ENCODE peak calls at places on chromosomes 3 and 15, in eight cellular contexts. F, D, R, M, B, X, O and G are unnamed samples.

GRCh38 chr3:107206141-107206540 is 171.1 kb upstream of the CCDC54 start:
- DNase-seq in F (peak; percentile 27), D (no peak), R (peak; percentile 67), M (no peak), B (no peak), X (no peak), O (peak; percentile 85), G (no peak)

GRCh38 chr3:142272200-142272891 is 47.0 kb upstream of the GK5 start:
- DNase-seq in F (no peak), D (no peak), R (peak; percentile 79), M (no peak), B (no peak), X (no peak), O (peak; percentile 77), G (no peak)

GRCh38 chr3:24963762-24964625 is 464.1 kb upstream of the RARB start:
- DNase-seq in F (peak; percentile 10), D (no peak), R (peak; percentile 33), M (no peak), B (no peak), X (no peak), O (peak; percentile 62), G (peak; percentile 34)

GRCh38 chr3:127544151-127544805 is 46.3 kb downstream of the TPRA1 start:
- DNase-seq in F (peak; percentile 91), D (peak; percentile 41), R (peak; percentile 70), M (peak; percentile 74), B (peak; percentile 93), X (peak; percentile 90), O (peak; percentile 75), G (peak; percentile 89)

GRCh38 chr3:52176188-52176752 is 21.7 kb upstream of the ALAS1 start:
- DNase-seq in F (peak; percentile 39), D (no peak), R (no peak), M (no peak), B (no peak), X (no peak), O (no peak), G (peak; percentile 18)

GRCh38 chr15:89499156-89499555 is 2.8 kb upstream of the RHCG start:
- DNase-seq in F (no peak), D (no peak), R (no peak), M (no peak), B (no peak), X (no peak), O (no peak), G (no peak)

GRCh38 chr3:31157893-31158620 is 263.6 kb upstream of the GADL1 start:
- DNase-seq in F (no peak), D (no peak), R (peak; percentile 77), M (no peak), B (no peak), X (no peak), O (no peak), G (no peak)

GRCh38 chr3:37301980-37302379 is 127.6 kb upstream of the LRRFIP2 start:
- DNase-seq in F (no peak), D (no peak), R (peak; percentile 67), M (no peak), B (no peak), X (no peak), O (no peak), G (no peak)

GRCh38 chr3:196639517-196640500 is at the start of gene NRROS:
- DNase-seq in F (peak; percentile 72), D (peak; percentile 69), R (peak; percentile 55), M (no peak), B (peak; percentile 71), X (peak; percentile 74), O (peak; percentile 43), G (peak; percentile 72)

GRCh38 chr3:126539558-126540250 is 15.7 kb downstream of the CHST13 start:
- DNase-seq in F (no peak), D (no peak), R (no peak), M (peak; percentile 14), B (no peak), X (no peak), O (no peak), G (no peak)

GRCh38 chr3:2352134-2352762 is 253.6 kb downstream of the CNTN4 start:
- DNase-seq in F (no peak), D (no peak), R (no peak), M (no peak), B (no peak), X (no peak), O (no peak), G (no peak)

GRCh38 chr3:98777801-98778220 is 14.7 kb downstream of the ST3GAL6 start:
- DNase-seq in F (no peak), D (no peak), R (no peak), M (no peak), B (no peak), X (no peak), O (peak; percentile 81), G (no peak)

GRCh38 chr3:151293127-151293526 is 14.8 kb upstream of the P2RY14 start:
- DNase-seq in F (no peak), D (no peak), R (no peak), M (no peak), B (no peak), X (no peak), O (no peak), G (no peak)